ENCODE peak calls at places on chromosomes 11 and 22, in five cellular contexts. One of them, this sample, is unnamed.

GRCh38 chr11:62071408-62071807 is 52.4 kb upstream of the INCENP start:
- DNase-seq in NCI-H460: no peak
- DNase-seq in NCI-H748 treated with DMSO at 0.1 percent for 48 hours: no peak
- DNase-seq in stimulated activated CD4-positive, alpha-beta T cell treated with anti-CD3 and anti-CD28 coated beads, Interleukin-4, amount 100 ng/mL, for 48 hours: no peak
- DNase-seq in activated T-cell treated with anti-CD3 and anti-CD28 coated beads, Interleukin-2, amount 50 U/mL, for 72 hours: no peak
- DNase-seq in this sample: no peak

GRCh38 chr11:62195945-62196344 is 5.9 kb downstream of the SCGB1D1 start:
- DNase-seq in NCI-H460: no peak
- DNase-seq in NCI-H748 treated with DMSO at 0.1 percent for 48 hours: no peak
- DNase-seq in activated T-cell treated with anti-CD3 and anti-CD28 coated beads, Interleukin-2, amount 50 U/mL, for 72 hours: no peak
- DNase-seq in stimulated activated CD4-positive, alpha-beta T cell treated with anti-CD3 and anti-CD28 coated beads, Interleukin-4, amount 100 ng/mL, for 48 hours: no peak
- DNase-seq in this sample: no peak

GRCh38 chr22:23105304-23105703 is 35.0 kb downstream of the GNAZ start:
- DNase-seq in stimulated activated CD4-positive, alpha-beta T cell treated with anti-CD3 and anti-CD28 coated beads, Interleukin-4, amount 100 ng/mL, for 48 hours: no peak
- DNase-seq in NCI-H460: no peak
- DNase-seq in activated T-cell treated with anti-CD3 and anti-CD28 coated beads, Interleukin-2, amount 50 U/mL, for 72 hours: no peak
- DNase-seq in NCI-H748 treated with DMSO at 0.1 percent for 48 hours: no peak
- DNase-seq in this sample: no peak

GRCh38 chr11:121408830-121409229 is 43.3 kb upstream of the SORL1 start:
- DNase-seq in NCI-H460: no peak
- DNase-seq in activated T-cell treated with anti-CD3 and anti-CD28 coated beads, Interleukin-2, amount 50 U/mL, for 72 hours: no peak
- DNase-seq in stimulated activated CD4-positive, alpha-beta T cell treated with anti-CD3 and anti-CD28 coated beads, Interleukin-4, amount 100 ng/mL, for 48 hours: no peak
- DNase-seq in NCI-H748 treated with DMSO at 0.1 percent for 48 hours: no peak
- DNase-seq in this sample: no peak

GRCh38 chr11:133467686-133468085 is 64.6 kb downstream of the OPCML start:
- DNase-seq in NCI-H748 treated with DMSO at 0.1 percent for 48 hours: no peak
- DNase-seq in stimulated activated CD4-positive, alpha-beta T cell treated with anti-CD3 and anti-CD28 coated beads, Interleukin-4, amount 100 ng/mL, for 48 hours: no peak
- DNase-seq in activated T-cell treated with anti-CD3 and anti-CD28 coated beads, Interleukin-2, amount 50 U/mL, for 72 hours: no peak
- DNase-seq in NCI-H460: no peak
- DNase-seq in this sample: no peak

GRCh38 chr11:88345408-88345807 is 7.9 kb upstream of the CTSC start:
- DNase-seq in NCI-H748 treated with DMSO at 0.1 percent for 48 hours: no peak
- DNase-seq in NCI-H460: no peak
- DNase-seq in activated T-cell treated with anti-CD3 and anti-CD28 coated beads, Interleukin-2, amount 50 U/mL, for 72 hours: no peak
- DNase-seq in stimulated activated CD4-positive, alpha-beta T cell treated with anti-CD3 and anti-CD28 coated beads, Interleukin-4, amount 100 ng/mL, for 48 hours: no peak
- DNase-seq in this sample: no peak

GRCh38 chr11:119513141-119513805 is 90.3 kb upstream of the THY1 start:
- DNase-seq in stimulated activated CD4-positive, alpha-beta T cell treated with anti-CD3 and anti-CD28 coated beads, Interleukin-4, amount 100 ng/mL, for 48 hours: no peak
- DNase-seq in NCI-H748 treated with DMSO at 0.1 percent for 48 hours: no peak
- DNase-seq in activated T-cell treated with anti-CD3 and anti-CD28 coated beads, Interleukin-2, amount 50 U/mL, for 72 hours: no peak
- DNase-seq in NCI-H460: no peak
- DNase-seq in this sample: peak

GRCh38 chr11:113681282-113681681 is 24.8 kb downstream of the TMPRSS5 start:
- DNase-seq in stimulated activated CD4-positive, alpha-beta T cell treated with anti-CD3 and anti-CD28 coated beads, Interleukin-4, amount 100 ng/mL, for 48 hours: no peak
- DNase-seq in NCI-H460: no peak
- DNase-seq in activated T-cell treated with anti-CD3 and anti-CD28 coated beads, Interleukin-2, amount 50 U/mL, for 72 hours: no peak
- DNase-seq in NCI-H748 treated with DMSO at 0.1 percent for 48 hours: no peak
- DNase-seq in this sample: no peak

GRCh38 chr11:44741976-44742375 is 15.2 kb downstream of the TSPAN18 start:
- DNase-seq in NCI-H460: no peak
- DNase-seq in activated T-cell treated with anti-CD3 and anti-CD28 coated beads, Interleukin-2, amount 50 U/mL, for 72 hours: no peak
- DNase-seq in NCI-H748 treated with DMSO at 0.1 percent for 48 hours: no peak
- DNase-seq in stimulated activated CD4-positive, alpha-beta T cell treated with anti-CD3 and anti-CD28 coated beads, Interleukin-4, amount 100 ng/mL, for 48 hours: no peak
- DNase-seq in this sample: no peak

GRCh38 chr11:60857378-60858232 is 1.9 kb upstream of the PTGDR2 start:
- DNase-seq in NCI-H460: no peak
- DNase-seq in stimulated activated CD4-positive, alpha-beta T cell treated with anti-CD3 and anti-CD28 coated beads, Interleukin-4, amount 100 ng/mL, for 48 hours: no peak
- DNase-seq in activated T-cell treated with anti-CD3 and anti-CD28 coated beads, Interleukin-2, amount 50 U/mL, for 72 hours: no peak
- DNase-seq in NCI-H748 treated with DMSO at 0.1 percent for 48 hours: no peak
- DNase-seq in this sample: peak

GRCh38 chr11:35491231-35491871 is 34.1 kb downstream of the PAMR1 start:
- DNase-seq in stimulated activated CD4-positive, alpha-beta T cell treated with anti-CD3 and anti-CD28 coated beads, Interleukin-4, amount 100 ng/mL, for 48 hours: no peak
- DNase-seq in NCI-H748 treated with DMSO at 0.1 percent for 48 hours: no peak
- DNase-seq in NCI-H460: no peak
- DNase-seq in activated T-cell treated with anti-CD3 and anti-CD28 coated beads, Interleukin-2, amount 50 U/mL, for 72 hours: no peak
- DNase-seq in this sample: peak

This sample was measured in fibroblast of the aortic adventitia.